ENCODE peak calls at places on chromosome 5, in five cellular contexts. H is CD4-positive, alpha-beta T cell; X is RPMI7951; C is activated B cell treated with CpG ODN at 0.5 μM for 24 hours; D is GM20000. Z is an unnamed sample.

GRCh38 chr5:179766726-179767455 is 26.9 kb upstream of the LTC4S start:
- DNase-seq in D (no peak), H (no peak), X (no peak), C (no peak), Z (no peak)

GRCh38 chr5:138655530-138656245 is 80.5 kb upstream of the HSPA9 start:
- DNase-seq in D (no peak), H (no peak), C (no peak), X (peak), Z (peak)

GRCh38 chr5:16345454-16345853 is 120.1 kb downstream of the ZNF622 start:
- DNase-seq in X (no peak), H (no peak), C (no peak), D (no peak), Z (peak)

GRCh38 chr5:56516936-56517521 is 283.9 kb upstream of the ANKRD55 start:
- DNase-seq in C (no peak), X (peak), D (no peak), H (no peak), Z (no peak)

GRCh38 chr5:150457112-150457511 is 7.6 kb upstream of the RPS14 start:
- DNase-seq in C (no peak), X (no peak), H (no peak), D (no peak), Z (no peak)

GRCh38 chr5:475704-476101 is 32.7 kb downstream of the EXOC3 start:
- DNase-seq in C (no peak), H (no peak), D (no peak), X (no peak), Z (no peak)

GRCh38 chr5:149211566-149211965 is 60.1 kb upstream of the AFAP1L1 start:
- DNase-seq in C (no peak), H (no peak), D (no peak), X (peak), Z (no peak)

GRCh38 chr5:83430130-83431010 is 41.2 kb upstream of the VCAN start:
- DNase-seq in D (peak), X (peak), C (no peak), H (peak), Z (peak)

GRCh38 chr5:77751328-77752023 is 24.7 kb downstream of the TBCA start:
- DNase-seq in X (no peak), D (no peak), H (no peak), C (no peak), Z (no peak)

GRCh38 chr5:79743846-79744605 is 54.4 kb downstream of the CMYA5 start:
- DNase-seq in X (no peak), C (no peak), H (no peak), D (no peak), Z (no peak)